ENCODE peak calls at places on chromosomes 1 and 21, in six cellular contexts. M is K562; E is COR-L47; F is KG1; Q is kidney; H is CD8-positive, alpha-beta memory T cell. C is an unnamed sample.

GRCh38 chr1:151132676-151133338 is 13.6 kb downstream of the SEMA6C start:
- DNase-seq in M (no peak), E (no peak), F (no peak), Q (peak; percentile 80), H (no peak), C (no peak)

GRCh38 chr1:73162576-73162975 is 880.2 kb upstream of the NEGR1 start:
- DNase-seq in M (no peak), E (no peak), F (no peak), Q (no peak), H (no peak), C (no peak)

GRCh38 chr1:19483261-19483660 is 2.1 kb downstream of the CAPZB start:
- DNase-seq in M (no peak), E (no peak), F (no peak), Q (no peak), H (no peak), C (no peak)

GRCh38 chr1:18526436-18527275 is 45.9 kb downstream of the KLHDC7A start:
- DNase-seq in M (no peak), E (no peak), F (no peak), Q (no peak), H (no peak), C (no peak)

GRCh38 chr1:208036177-208036808 is 125.4 kb upstream of the CD34 start:
- DNase-seq in M (peak; percentile 66), E (no peak), F (no peak), Q (no peak), H (no peak), C (no peak)

GRCh38 chr1:226891846-226892533 is 21.6 kb downstream of the PSEN2 start:
- DNase-seq in M (no peak), E (no peak), F (no peak), Q (no peak), H (no peak), C (no peak)

GRCh38 chr1:32138965-32139364 is 31.1 kb downstream of the KPNA6 start:
- DNase-seq in M (no peak), E (no peak), F (no peak), Q (no peak), H (no peak), C (no peak)

GRCh38 chr1:16226129-16226494 is 10.9 kb downstream of the CPLANE2 start:
- DNase-seq in M (no peak), E (no peak), F (no peak), Q (peak; percentile 37), H (no peak), C (no peak)

GRCh38 chr1:203765029-203765837 is at the start of gene LAX1:
- DNase-seq in M (peak; percentile 26), E (no peak), F (peak; percentile 40), Q (no peak), H (peak; percentile 59), C (peak; percentile 83)

GRCh38 chr21:19031956-19032355 is 628.4 kb upstream of the TMPRSS15 start:
- DNase-seq in M (no peak), E (peak; percentile 8), F (no peak), Q (no peak), H (no peak), C (no peak)

GRCh38 chr1:159510223-159510530 is 25.6 kb downstream of the OR10J5 start:
- DNase-seq in M (no peak), E (no peak), F (no peak), Q (no peak), H (no peak), C (no peak)

GRCh38 chr1:3352952-3353331 is 101.5 kb upstream of the ARHGEF16 start:
- DNase-seq in M (no peak), E (peak; percentile 16), F (no peak), Q (peak; percentile 96), H (no peak), C (no peak)

GRCh38 chr1:7293702-7294630 is 477.1 kb upstream of the VAMP3 start:
- DNase-seq in M (no peak), E (no peak), F (no peak), Q (no peak), H (no peak), C (no peak)

GRCh38 chr1:226677121-226678020 is 61.7 kb downstream of the ITPKB start:
- DNase-seq in M (no peak), E (no peak), F (peak; percentile 70), Q (no peak), H (peak; percentile 69), C (peak; percentile 77)

GRCh38 chr1:203475012-203475981 is at the start of gene PRELP:
- DNase-seq in M (no peak), E (peak; percentile 23), F (no peak), Q (peak; percentile 60), H (no peak), C (no peak)

GRCh38 chr21:44454747-44455523 is at the start of gene LRRC3:
- DNase-seq in M (peak; percentile 83), E (peak; percentile 83), F (no peak), Q (peak; percentile 95), H (peak; percentile 72), C (peak; percentile 73)

GRCh38 chr1:241817331-241817792 is 30.6 kb upstream of the EXO1 start:
- DNase-seq in M (no peak), E (no peak), F (no peak), Q (no peak), H (no peak), C (no peak)

C was measured in stimulated activated naive CD4-positive, alpha-beta T cell.